ENCODE peak calls at places on chromosome 15, in six cellular contexts. R is right lobe of liver, Q is stomach, W is transverse colon, S is H1, G is HCT116. X is an unnamed sample.

GRCh38 chr15:47743385-47743784 is 26.1 kb downstream of the SEMA6D start:
- DNase-seq in R (no peak), W (no peak), S (no peak), G (no peak), Q (no peak), X (no peak)

GRCh38 chr15:83248151-83248851 is 36.2 kb downstream of the BNC1 start:
- DNase-seq in S (peak; percentile 54), Q (no peak), G (peak; percentile 67), R (no peak), W (no peak), X (peak; percentile 4)

GRCh38 chr15:52658955-52659354 is 20.2 kb downstream of the ATOSA start:
- DNase-seq in W (no peak), R (no peak), S (no peak), G (no peak), Q (no peak), X (no peak)

GRCh38 chr15:69167218-69167842 is 6.9 kb downstream of the GLCE start:
- DNase-seq in W (no peak), R (no peak), Q (no peak), S (no peak), G (no peak), X (no peak)

GRCh38 chr15:94403246-94403824 is 172.0 kb downstream of the MCTP2 start:
- DNase-seq in G (no peak), S (no peak), W (no peak), Q (no peak), R (no peak), X (no peak)

GRCh38 chr15:80876034-80876433 is 96.9 kb downstream of the CEMIP start:
- DNase-seq in W (no peak), R (no peak), Q (no peak), G (no peak), S (no peak), X (no peak)

GRCh38 chr15:59940928-59941327 is 63.2 kb upstream of the FOXB1 start:
- DNase-seq in G (no peak), S (no peak), R (no peak), W (no peak), Q (no peak), X (no peak)

GRCh38 chr15:66390670-66391069 is 4.0 kb downstream of the MAP2K1 start:
- DNase-seq in W (peak; percentile 23), Q (no peak), R (no peak), G (no peak), S (no peak), X (no peak)

GRCh38 chr15:83365370-83365938 is 81.0 kb upstream of the BNC1 start:
- DNase-seq in Q (no peak), R (no peak), W (peak; percentile 9), S (peak; percentile 76), G (peak; percentile 16), X (no peak)

GRCh38 chr15:96428742-96429141 is 98.2 kb downstream of the NR2F2 start:
- DNase-seq in W (no peak), Q (no peak), G (no peak), S (no peak), R (no peak), X (no peak)

GRCh38 chr15:73346735-73347312 is 21.9 kb downstream of the HCN4 start:
- DNase-seq in G (peak; percentile 13), W (peak; percentile 65), Q (peak; percentile 74), R (peak; percentile 70), S (peak; percentile 91), X (peak; percentile 91)

GRCh38 chr15:83837946-83838571 is 184.1 kb downstream of the ADAMTSL3 start:
- DNase-seq in R (peak; percentile 59), S (peak; percentile 64), W (no peak), G (peak; percentile 51), Q (peak; percentile 27), X (peak; percentile 68)

GRCh38 chr15:83446904-83447708 is at the start of gene SH3GL3:
- DNase-seq in W (peak; percentile 49), R (peak; percentile 57), Q (peak; percentile 75), G (peak; percentile 32), S (peak; percentile 85), X (peak; percentile 85)

GRCh38 chr15:42695527-42696071 is 41.3 kb downstream of the CDAN1 start:
- DNase-seq in W (no peak), S (no peak), Q (no peak), R (no peak), G (no peak), X (no peak)

GRCh38 chr15:56325186-56325585 is 40.0 kb upstream of the TEX9 start:
- DNase-seq in G (no peak), W (no peak), Q (no peak), R (no peak), S (no peak), X (no peak)

GRCh38 chr15:52343831-52344230 is 48.2 kb upstream of the MYO5C start:
- DNase-seq in R (no peak), W (no peak), Q (no peak), G (no peak), S (no peak), X (no peak)

GRCh38 chr15:89908226-89908625 is 4.5 kb downstream of the ARPIN start:
- DNase-seq in R (no peak), W (no peak), G (no peak), S (no peak), Q (no peak), X (no peak)

GRCh38 chr15:58475573-58476524 is 44.1 kb downstream of the LIPC start:
- DNase-seq in R (peak; percentile 85), G (no peak), W (no peak), Q (no peak), S (no peak), X (peak; percentile 91)

GRCh38 chr15:43105077-43105769 is 615 bp downstream of the UBR1 start:
- DNase-seq in G (no peak), S (no peak), Q (peak; percentile 30), R (peak; percentile 48), W (peak; percentile 33), X (peak; percentile 12)

GRCh38 chr15:84826369-84826823 is 9.2 kb downstream of the ALPK3 start:
- DNase-seq in R (peak; percentile 69), W (peak; percentile 50), Q (peak; percentile 76), S (peak; percentile 70), G (peak; percentile 56), X (peak; percentile 9)

DNA sequence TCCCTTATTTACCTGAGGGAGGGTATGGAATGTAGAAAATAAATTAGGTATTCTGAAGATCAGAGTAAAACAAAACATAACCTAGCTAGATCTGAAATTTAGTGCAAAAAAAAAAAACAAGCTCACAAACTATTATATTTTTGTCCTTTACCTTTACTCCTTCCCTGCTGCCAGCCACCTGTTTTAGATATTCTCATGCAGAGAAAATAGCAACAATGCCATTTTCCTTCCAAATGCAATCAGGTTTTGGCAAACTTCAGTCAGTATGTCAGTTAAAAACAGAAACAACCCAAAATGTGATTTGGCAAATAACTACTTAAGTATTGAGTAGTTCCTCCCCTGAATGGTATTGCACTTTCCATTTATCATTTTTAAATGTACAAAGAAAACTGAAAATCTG is 35.8 kb downstream of the PEAK1 start:
- DNase-seq in S (no peak), G (no peak), W (no peak), R (no peak), Q (no peak), X (no peak)
- H3K4me3 ChIP-seq in S (no peak overlapping the region), G (no peak overlapping the region), W (no peak overlapping the region), R (no peak overlapping the region), Q (no peak overlapping the region), X (no peak overlapping the region)

DNA sequence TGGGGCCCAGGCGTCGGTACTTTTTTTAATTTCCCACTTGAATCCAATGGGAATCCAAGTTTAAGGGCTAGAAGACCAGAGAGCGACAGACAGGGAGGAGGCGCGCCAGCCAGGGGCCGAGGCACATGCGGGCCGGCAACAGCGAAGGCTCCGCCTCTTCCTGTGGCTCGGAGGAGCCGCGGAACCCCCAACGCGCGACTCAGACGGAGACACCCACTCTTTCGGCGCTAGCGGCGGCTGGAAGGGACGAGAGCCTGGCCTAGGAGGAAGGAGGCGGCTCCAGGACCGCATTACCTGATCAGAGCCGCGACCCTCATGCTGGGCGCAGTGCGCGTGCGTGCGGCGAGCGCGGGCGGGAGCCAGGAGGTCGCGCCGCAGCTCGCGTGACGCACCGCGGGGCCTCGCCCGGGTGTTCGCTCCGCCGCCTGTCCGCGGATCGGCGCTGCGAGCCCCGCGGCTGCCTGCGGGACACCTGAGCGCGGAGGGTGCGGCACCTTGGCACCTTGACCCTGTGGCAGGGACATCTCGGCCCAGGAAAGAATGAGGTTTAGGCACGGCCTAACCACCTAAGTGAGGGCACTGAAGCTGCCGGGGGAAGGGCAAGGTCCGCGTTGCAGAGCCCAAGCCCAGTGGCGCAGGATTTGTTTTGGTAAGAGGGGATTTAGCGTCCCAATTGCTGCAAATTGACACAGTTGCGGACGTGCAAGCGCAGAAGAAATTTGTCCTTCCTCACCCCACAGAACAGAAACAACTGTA is at the start of gene DPH6:
- DNase-seq in G (peak; percentile 54), R (peak; percentile 86), Q (peak; percentile 81), W (peak; percentile 82), S (peak; percentile 88), X (peak; percentile 82)
- TF ChIP-seq POLR2A in G (peak; percentile 71), R (peak; percentile 79), Q (no peak), W (peak; percentile 72), S (peak; percentile 92), X (peak; percentile 78)

DNA sequence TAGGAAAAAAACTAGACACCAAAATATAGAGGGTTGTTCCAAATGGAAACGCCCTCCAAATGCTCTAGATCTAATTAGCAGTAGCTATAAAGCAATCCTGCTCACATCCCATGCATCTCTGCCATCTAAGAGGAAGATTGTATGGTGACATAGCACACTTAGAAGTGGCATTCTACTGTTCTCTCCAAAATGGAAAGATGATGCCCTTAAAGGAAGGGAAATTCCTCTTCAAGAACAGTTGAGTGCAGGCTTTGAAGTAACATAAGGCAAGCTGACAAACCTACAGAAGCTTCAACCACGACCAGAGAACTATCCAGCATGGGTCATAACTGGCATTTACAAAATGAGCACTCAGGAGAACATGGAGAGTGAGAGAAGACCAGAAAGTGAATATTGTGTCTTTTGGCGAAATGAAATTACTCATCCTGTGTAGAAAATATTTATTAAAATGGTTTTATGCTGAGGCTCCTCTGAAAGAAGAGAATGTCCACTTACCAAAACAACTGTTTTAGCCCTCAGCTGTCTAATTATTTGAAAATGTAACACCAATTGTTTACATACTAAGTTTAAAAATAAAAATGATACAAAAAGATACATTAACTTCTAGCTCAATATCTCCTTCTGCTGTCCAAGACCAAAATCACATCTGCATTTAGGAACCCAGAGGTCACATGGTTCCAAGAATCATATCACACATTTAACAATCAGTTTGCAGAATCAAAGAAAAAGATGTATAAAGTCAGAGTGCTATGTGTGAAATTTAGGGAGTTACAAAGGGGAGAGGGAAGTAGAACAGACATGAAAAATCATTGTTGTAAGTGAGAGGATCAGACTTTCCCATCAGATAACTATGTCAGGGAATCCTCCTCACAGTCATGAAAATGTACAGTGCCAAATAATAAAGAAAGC is 216.9 kb downstream of the ATP8B4 start:
- DNase-seq in S (no peak), R (no peak), G (no peak), Q (no peak), W (no peak), X (no peak)
- TF ChIP-seq CTCF in S (no peak), R (peak; percentile 5), G (peak; percentile 8), Q (no peak), W (peak; percentile 21), X (no peak)

DNA sequence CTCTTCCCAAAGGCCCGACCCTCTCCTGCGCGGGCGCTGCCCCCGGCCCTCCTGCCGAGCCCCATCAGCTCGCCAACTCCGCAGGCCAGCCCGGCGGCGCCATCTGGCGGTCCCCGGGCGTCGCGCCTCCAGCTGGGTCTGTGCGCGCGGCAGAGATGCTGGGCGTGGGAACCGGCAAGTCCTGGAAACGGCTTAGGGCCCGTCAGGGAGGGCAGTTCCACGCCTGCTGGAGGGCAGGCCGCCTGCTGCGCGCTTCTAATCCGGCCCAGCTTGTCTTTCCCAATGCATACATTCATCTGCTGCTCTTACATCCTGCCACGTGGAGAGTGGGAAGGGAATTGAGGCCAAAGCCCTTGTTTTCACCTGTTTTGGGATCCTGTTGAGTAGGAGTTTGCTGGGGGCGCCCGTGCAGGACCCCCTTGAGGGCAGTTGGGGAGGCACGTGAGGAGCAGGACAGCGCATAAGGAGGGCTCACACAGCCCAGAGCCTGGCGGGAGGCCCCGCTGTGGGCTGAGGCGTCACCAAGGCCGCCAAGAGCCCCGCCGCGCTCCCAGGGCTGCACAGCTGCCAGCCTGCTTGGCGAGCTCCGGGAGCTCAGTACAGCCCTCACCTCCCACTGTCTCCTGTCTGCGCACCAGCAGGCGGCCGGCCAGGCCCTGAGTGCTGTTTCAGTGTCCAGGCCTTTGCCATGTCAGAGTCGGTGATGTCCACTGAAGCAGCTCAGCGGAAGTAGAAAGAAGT is 165.6 kb downstream of the NSMCE3 start:
- DNase-seq in G (peak; percentile 33), W (peak; percentile 58), R (no peak), Q (peak; percentile 44), S (peak; percentile 92), X (peak; percentile 71)
- H3K4me3 ChIP-seq in G (no peak overlapping the region), W (no peak overlapping the region), R (no peak overlapping the region), Q (peak overlapping the region; percentile 35), S (peak overlapping the region; percentile 20), X (peak overlapping the region; percentile 21)

X was measured in thyroid gland.